ENCODE peak calls at places on chromosomes 11 and 22, in four cellular contexts. L is activated CD4-positive, CD25-positive, alpha-beta regulatory T cell treated with anti-CD3 and anti-CD28 coated beads, Interleukin-2, amount 50 U/mL, for 16 hours; G is thyroid gland; C is stomach. D is an unnamed sample.

GRCh38 chr22:20881231-20881630 is 22.4 kb downstream of the SNAP29 start:
- DNase-seq in L (no peak), G (no peak), C (peak; percentile 32), D (no peak)

GRCh38 chr11:94647926-94648325 is 80.8 kb downstream of the PIWIL4 start:
- DNase-seq in L (no peak), G (no peak), C (no peak), D (no peak)

GRCh38 chr22:20111045-20111688 is 4.7 kb upstream of the RANBP1 start:
- DNase-seq in L (no peak), G (no peak), C (no peak), D (no peak)

GRCh38 chr11:11786771-11787170 is 55.0 kb upstream of the USP47 start:
- DNase-seq in L (no peak), G (no peak), C (no peak), D (no peak)

GRCh38 chr11:1256257-1257045 is 33.6 kb downstream of the MUC5B start:
- DNase-seq in L (no peak), G (no peak), C (no peak), D (no peak)

GRCh38 chr11:111762981-111763643 is 3.1 kb downstream of the PPP2R1B start:
- DNase-seq in L (no peak), G (no peak), C (no peak), D (peak; percentile 58)

GRCh38 chr11:73999581-74000306 is 9.1 kb downstream of the UCP3 start:
- DNase-seq in L (no peak), G (peak; percentile 59), C (no peak), D (no peak)

GRCh38 chr11:43504316-43504950 is 145.7 kb downstream of the TTC17 start:
- DNase-seq in L (no peak), G (peak; percentile 8), C (no peak), D (no peak)

GRCh38 chr22:25650834-25651233 is 86.4 kb downstream of the GRK3 start:
- DNase-seq in L (no peak), G (no peak), C (no peak), D (no peak)

GRCh38 chr11:58061813-58062212 is 31.1 kb downstream of the OR6Q1 start:
- DNase-seq in L (no peak), G (no peak), C (no peak), D (no peak)

GRCh38 chr11:114121744-114122504 is 62.4 kb downstream of the ZBTB16 start:
- DNase-seq in L (no peak), G (peak; percentile 60), C (no peak), D (no peak)

GRCh38 chr11:2975594-2975993 is 16.5 kb downstream of the NAP1L4 start:
- DNase-seq in L (no peak), G (peak; percentile 45), C (peak; percentile 32), D (peak; percentile 77)

GRCh38 chr22:33065230-33065629 is 7.0 kb upstream of the SYN3 start:
- DNase-seq in L (no peak), G (no peak), C (no peak), D (no peak)

GRCh38 chr11:28674432-28675076 is 566.4 kb downstream of the METTL15 start:
- DNase-seq in L (no peak), G (no peak), C (no peak), D (no peak)

GRCh38 chr11:22508691-22509090 is 116.9 kb downstream of the FANCF start:
- DNase-seq in L (no peak), G (no peak), C (no peak), D (no peak)

GRCh38 chr11:104254347-104254746 is 90.4 kb upstream of the PDGFD start:
- DNase-seq in L (no peak), G (peak; percentile 1), C (peak; percentile 34), D (no peak)

GRCh38 chr22:35631597-35631996 is 14.5 kb upstream of the MB start:
- DNase-seq in L (no peak), G (peak; percentile 62), C (peak; percentile 59), D (no peak)

GRCh38 chr11:61833478-61833877 is 5.4 kb downstream of the FADS2 start:
- DNase-seq in L (no peak), G (no peak), C (no peak), D (no peak)

GRCh38 chr22:26318975-26319374 is 110.1 kb upstream of the ASPHD2 start:
- DNase-seq in L (no peak), G (no peak), C (no peak), D (no peak)

GRCh38 chr11:105298630-105299029 is 159.1 kb upstream of the CARD18 start:
- DNase-seq in L (no peak), G (no peak), C (no peak), D (no peak)

GRCh38 chr11:44760917-44761545 is 34.3 kb downstream of the TSPAN18 start:
- DNase-seq in L (no peak), G (no peak), C (peak; percentile 31), D (no peak)

GRCh38 chr11:65639623-65640482 is 2.0 kb downstream of the SIPA1 start:
- DNase-seq in L (peak; percentile 43), G (peak; percentile 24), C (no peak), D (peak; percentile 56)

GRCh38 chr22:38862375-38863329 is 9.4 kb downstream of the CBX6 start:
- DNase-seq in L (no peak), G (peak; percentile 70), C (no peak), D (no peak)

GRCh38 chr22:37827056-37827455 is 3.9 kb downstream of the GALR3 start:
- DNase-seq in L (no peak), G (peak; percentile 56), C (no peak), D (peak; percentile 51)

GRCh38 chr11:119774180-119774763 is 45.3 kb upstream of the NECTIN1 start:
- DNase-seq in L (no peak), G (no peak), C (no peak), D (peak; percentile 11)

GRCh38 chr11:21927628-21928027 is 265.3 kb upstream of the ANO5 start:
- DNase-seq in L (no peak), G (peak; percentile 12), C (no peak), D (no peak)

GRCh38 chr11:45238724-45239123 is 47.4 kb downstream of the SYT13 start:
- DNase-seq in L (no peak), G (no peak), C (no peak), D (no peak)

GRCh38 chr11:17476317-17477083 is at the start of gene ABCC8:
- DNase-seq in L (no peak), G (peak; percentile 33), C (peak; percentile 47), D (no peak)

GRCh38 chr11:68043349-68044144 is 4.7 kb downstream of the TCIRG1 start:
- DNase-seq in L (no peak), G (no peak), C (no peak), D (no peak)